ENCODE peak calls at places on chromosomes 7 and 10, in five cellular contexts. One of them, this sample, is unnamed.

GRCh38 chr10:77896058-77896457 is 30.5 kb downstream of the DLG5 start:
- DNase-seq in left ventricle myocardium inferior: no peak
- DNase-seq in progenitor cell of endocrine pancreas: no peak
- DNase-seq in HCT116: no peak
- DNase-seq in BJ: no peak
- DNase-seq in this sample: no peak

GRCh38 chr10:10992961-10993714 is 24.5 kb upstream of the CELF2 start:
- DNase-seq in BJ: no peak
- DNase-seq in left ventricle myocardium inferior: no peak
- DNase-seq in progenitor cell of endocrine pancreas: no peak
- DNase-seq in HCT116: no peak
- DNase-seq in this sample: no peak

GRCh38 chr10:29486466-29486865 is 148.3 kb downstream of the SVIL start:
- DNase-seq in left ventricle myocardium inferior: no peak
- DNase-seq in HCT116: no peak
- DNase-seq in progenitor cell of endocrine pancreas: no peak
- DNase-seq in BJ: no peak
- DNase-seq in this sample: no peak

GRCh38 chr7:122136639-122137253 is 7.3 kb downstream of the AASS start:
- DNase-seq in progenitor cell of endocrine pancreas: no peak
- DNase-seq in HCT116: no peak
- DNase-seq in left ventricle myocardium inferior: no peak
- DNase-seq in BJ: no peak
- DNase-seq in this sample: no peak

GRCh38 chr10:88473989-88474883 is 108.9 kb downstream of the RNLS start:
- DNase-seq in left ventricle myocardium inferior: no peak
- DNase-seq in BJ: no peak
- DNase-seq in progenitor cell of endocrine pancreas: no peak
- DNase-seq in HCT116: peak; percentile 33
- DNase-seq in this sample: no peak

GRCh38 chr10:68795886-68796532 is 31.3 kb upstream of the STOX1 start:
- DNase-seq in left ventricle myocardium inferior: no peak
- DNase-seq in BJ: no peak
- DNase-seq in progenitor cell of endocrine pancreas: no peak
- DNase-seq in HCT116: no peak
- DNase-seq in this sample: no peak

GRCh38 chr7:117781707-117782106 is 91.5 kb downstream of the CTTNBP2 start:
- DNase-seq in left ventricle myocardium inferior: no peak
- DNase-seq in BJ: no peak
- DNase-seq in HCT116: no peak
- DNase-seq in progenitor cell of endocrine pancreas: no peak
- DNase-seq in this sample: no peak

GRCh38 chr10:34656676-34657075 is 158.4 kb downstream of the PARD3 start:
- DNase-seq in BJ: no peak
- DNase-seq in progenitor cell of endocrine pancreas: no peak
- DNase-seq in left ventricle myocardium inferior: no peak
- DNase-seq in HCT116: no peak
- DNase-seq in this sample: no peak

GRCh38 chr7:34191766-34192550 is 286.6 kb downstream of the BMPER start:
- DNase-seq in progenitor cell of endocrine pancreas: no peak
- DNase-seq in BJ: no peak
- DNase-seq in left ventricle myocardium inferior: no peak
- DNase-seq in HCT116: no peak
- DNase-seq in this sample: no peak

GRCh38 chr10:33116293-33116697 is 158.3 kb upstream of the ITGB1 start:
- DNase-seq in BJ: no peak
- DNase-seq in left ventricle myocardium inferior: no peak
- DNase-seq in HCT116: peak; percentile 41
- DNase-seq in progenitor cell of endocrine pancreas: no peak
- DNase-seq in this sample: peak; percentile 66

GRCh38 chr7:22632674-22633073 is 94.3 kb upstream of the IL6 start:
- DNase-seq in HCT116: no peak
- DNase-seq in progenitor cell of endocrine pancreas: no peak
- DNase-seq in left ventricle myocardium inferior: no peak
- DNase-seq in BJ: no peak
- DNase-seq in this sample: no peak

GRCh38 chr7:78020131-78020873 is 221.7 kb downstream of the PHTF2 start:
- DNase-seq in HCT116: peak; percentile 45
- DNase-seq in left ventricle myocardium inferior: no peak
- DNase-seq in BJ: peak; percentile 41
- DNase-seq in progenitor cell of endocrine pancreas: no peak
- DNase-seq in this sample: peak; percentile 26

GRCh38 chr10:72525689-72526088 is 100.2 kb downstream of the MICU1 start:
- DNase-seq in progenitor cell of endocrine pancreas: no peak
- DNase-seq in HCT116: no peak
- DNase-seq in left ventricle myocardium inferior: no peak
- DNase-seq in BJ: no peak
- DNase-seq in this sample: no peak

GRCh38 chr10:43355749-43356371 is 15.6 kb upstream of the FXYD4 start:
- DNase-seq in left ventricle myocardium inferior: no peak
- DNase-seq in BJ: no peak
- DNase-seq in HCT116: peak; percentile 83
- DNase-seq in progenitor cell of endocrine pancreas: no peak
- DNase-seq in this sample: no peak

GRCh38 chr10:33965795-33966581 is 631.5 kb upstream of the NRP1 start:
- DNase-seq in BJ: no peak
- DNase-seq in left ventricle myocardium inferior: no peak
- DNase-seq in progenitor cell of endocrine pancreas: no peak
- DNase-seq in HCT116: no peak
- DNase-seq in this sample: no peak

GRCh38 chr10:62109532-62110293 is 158.9 kb downstream of the RTKN2 start:
- DNase-seq in BJ: no peak
- DNase-seq in HCT116: no peak
- DNase-seq in progenitor cell of endocrine pancreas: no peak
- DNase-seq in left ventricle myocardium inferior: no peak
- DNase-seq in this sample: no peak

GRCh38 chr10:15719062-15719898 is 442 bp downstream of the ITGA8 start:
- DNase-seq in left ventricle myocardium inferior: no peak
- DNase-seq in BJ: no peak
- DNase-seq in progenitor cell of endocrine pancreas: peak; percentile 34
- DNase-seq in HCT116: no peak
- DNase-seq in this sample: peak; percentile 48

GRCh38 chr7:111026301-111026700 is 64.6 kb upstream of the LRRN3 start:
- DNase-seq in BJ: no peak
- DNase-seq in left ventricle myocardium inferior: no peak
- DNase-seq in progenitor cell of endocrine pancreas: no peak
- DNase-seq in HCT116: no peak
- DNase-seq in this sample: no peak

GRCh38 chr7:21099432-21099831 is 312.7 kb upstream of the SP8 start:
- DNase-seq in HCT116: no peak
- DNase-seq in BJ: no peak
- DNase-seq in progenitor cell of endocrine pancreas: no peak
- DNase-seq in left ventricle myocardium inferior: no peak
- DNase-seq in this sample: no peak

GRCh38 chr7:37429435-37429791 is 19.3 kb downstream of the ELMO1 start:
- DNase-seq in HCT116: no peak
- DNase-seq in progenitor cell of endocrine pancreas: no peak
- DNase-seq in BJ: no peak
- DNase-seq in left ventricle myocardium inferior: no peak
- DNase-seq in this sample: no peak

GRCh38 chr7:73586911-73587310 is 8.5 kb upstream of the TBL2 start:
- DNase-seq in BJ: no peak
- DNase-seq in HCT116: no peak
- DNase-seq in left ventricle myocardium inferior: peak; percentile 8
- DNase-seq in progenitor cell of endocrine pancreas: no peak
- DNase-seq in this sample: no peak

GRCh38 chr7:17663056-17663675 is 277.1 kb downstream of the SNX13 start:
- DNase-seq in left ventricle myocardium inferior: no peak
- DNase-seq in progenitor cell of endocrine pancreas: no peak
- DNase-seq in HCT116: no peak
- DNase-seq in BJ: peak; percentile 75
- DNase-seq in this sample: no peak

GRCh38 chr7:98123073-98123696 is 16.5 kb downstream of the LMTK2 start:
- DNase-seq in BJ: no peak
- DNase-seq in progenitor cell of endocrine pancreas: no peak
- DNase-seq in left ventricle myocardium inferior: no peak
- DNase-seq in HCT116: no peak
- DNase-seq in this sample: no peak

GRCh38 chr10:63093227-63093626 is 39.9 kb upstream of the NRBF2 start:
- DNase-seq in HCT116: no peak
- DNase-seq in BJ: no peak
- DNase-seq in progenitor cell of endocrine pancreas: no peak
- DNase-seq in left ventricle myocardium inferior: no peak
- DNase-seq in this sample: no peak

GRCh38 chr10:33126118-33126517 is 168.1 kb upstream of the ITGB1 start:
- DNase-seq in HCT116: no peak
- DNase-seq in progenitor cell of endocrine pancreas: no peak
- DNase-seq in BJ: no peak
- DNase-seq in left ventricle myocardium inferior: no peak
- DNase-seq in this sample: no peak

GRCh38 chr7:30285067-30285530 is 702 bp downstream of the ZNRF2 start:
- DNase-seq in HCT116: no peak
- DNase-seq in progenitor cell of endocrine pancreas: peak; percentile 30
- DNase-seq in left ventricle myocardium inferior: peak; percentile 40
- DNase-seq in BJ: no peak
- DNase-seq in this sample: peak; percentile 47

GRCh38 chr10:126500866-126501265 is 112.6 kb upstream of the ADAM12 start:
- DNase-seq in left ventricle myocardium inferior: no peak
- DNase-seq in HCT116: no peak
- DNase-seq in BJ: peak; percentile 45
- DNase-seq in progenitor cell of endocrine pancreas: no peak
- DNase-seq in this sample: no peak

GRCh38 chr7:72405871-72406270 is 6.3 kb downstream of the CALN1 start:
- DNase-seq in progenitor cell of endocrine pancreas: no peak
- DNase-seq in BJ: no peak
- DNase-seq in left ventricle myocardium inferior: no peak
- DNase-seq in HCT116: no peak
- DNase-seq in this sample: no peak

GRCh38 chr10:98041352-98042043 is 11.1 kb upstream of the CRTAC1 start:
- DNase-seq in progenitor cell of endocrine pancreas: peak; percentile 63
- DNase-seq in HCT116: peak; percentile 61
- DNase-seq in left ventricle myocardium inferior: peak; percentile 44
- DNase-seq in BJ: no peak
- DNase-seq in this sample: peak; percentile 82

GRCh38 chr7:44382459-44383300 is 57.3 kb upstream of the CAMK2B start:
- DNase-seq in progenitor cell of endocrine pancreas: no peak
- DNase-seq in HCT116: no peak
- DNase-seq in BJ: no peak
- DNase-seq in left ventricle myocardium inferior: no peak
- DNase-seq in this sample: no peak

GRCh38 chr10:131905603-131906268 is 4.9 kb downstream of the PPP2R2D start:
- DNase-seq in left ventricle myocardium inferior: no peak
- DNase-seq in HCT116: no peak
- DNase-seq in BJ: no peak
- DNase-seq in progenitor cell of endocrine pancreas: no peak
- DNase-seq in this sample: no peak
- TF ChIP-seq CTCF in left ventricle myocardium inferior: no peak
- TF ChIP-seq CTCF in HCT116: no peak
- TF ChIP-seq CTCF in BJ: no peak
- TF ChIP-seq CTCF in progenitor cell of endocrine pancreas: no peak
- TF ChIP-seq CTCF in this sample: no peak

GRCh38 chr10:60141916-60142559 is 235.7 kb upstream of the CCDC6 start:
- DNase-seq in progenitor cell of endocrine pancreas: no peak
- DNase-seq in BJ: no peak
- DNase-seq in HCT116: no peak
- DNase-seq in left ventricle myocardium inferior: no peak
- DNase-seq in this sample: no peak
- TF ChIP-seq CTCF in progenitor cell of endocrine pancreas: no peak
- TF ChIP-seq CTCF in BJ: no peak
- TF ChIP-seq CTCF in HCT116: no peak
- TF ChIP-seq CTCF in left ventricle myocardium inferior: no peak
- TF ChIP-seq CTCF in this sample: no peak

DNA sequence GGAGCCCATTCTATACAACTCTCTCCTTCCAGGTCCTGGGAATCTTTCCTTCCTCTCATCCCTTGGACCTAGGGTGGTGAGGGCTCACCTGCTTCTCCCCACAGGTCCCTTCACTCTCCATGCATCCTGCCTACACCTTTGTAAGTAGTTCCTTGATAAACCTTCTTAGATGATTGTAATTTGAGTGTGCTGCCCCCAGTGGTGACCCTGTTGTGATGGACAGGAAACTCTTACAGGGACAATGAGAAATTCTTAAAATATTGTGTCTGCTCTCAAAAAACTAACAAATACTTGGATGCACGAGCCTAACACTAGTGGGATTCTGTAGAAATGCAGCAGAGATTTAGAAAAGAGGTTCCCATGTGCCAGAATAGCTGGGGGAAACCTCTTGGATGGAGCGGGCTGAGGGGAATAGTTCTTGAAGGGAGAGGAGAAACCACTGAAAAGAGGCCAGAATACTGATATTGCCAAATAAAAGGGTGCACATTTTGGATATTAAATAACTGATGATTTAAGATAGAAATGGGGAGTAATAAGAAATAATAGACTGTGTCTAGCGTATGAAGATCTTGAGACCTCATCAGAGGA is 6.7 kb upstream of the PAXIP1 start:
- DNase-seq in left ventricle myocardium inferior: no peak
- DNase-seq in progenitor cell of endocrine pancreas: no peak
- DNase-seq in HCT116: peak; percentile 27
- DNase-seq in BJ: no peak
- DNase-seq in this sample: no peak
- TF ChIP-seq CTCF in left ventricle myocardium inferior: peak; percentile 27
- TF ChIP-seq CTCF in progenitor cell of endocrine pancreas: peak; percentile 56
- TF ChIP-seq CTCF in HCT116: peak; percentile 32
- TF ChIP-seq CTCF in BJ: peak; percentile 38
- TF ChIP-seq CTCF in this sample: peak; percentile 66

GRCh38 chr10:509361-510102 is 179.9 kb downstream of the DIP2C start:
- DNase-seq in progenitor cell of endocrine pancreas: no peak
- DNase-seq in left ventricle myocardium inferior: no peak
- DNase-seq in HCT116: no peak
- DNase-seq in BJ: no peak
- DNase-seq in this sample: no peak

GRCh38 chr10:511849-512191 is 177.6 kb downstream of the DIP2C start:
- DNase-seq in BJ: no peak
- DNase-seq in left ventricle myocardium inferior: no peak
- DNase-seq in HCT116: no peak
- DNase-seq in progenitor cell of endocrine pancreas: no peak
- DNase-seq in this sample: no peak

GRCh38 chr10:510415-510881 is 179.0 kb downstream of the DIP2C start:
- DNase-seq in left ventricle myocardium inferior: peak; percentile 42
- DNase-seq in progenitor cell of endocrine pancreas: no peak
- DNase-seq in BJ: no peak
- DNase-seq in HCT116: no peak
- DNase-seq in this sample: no peak

GRCh38 chr10:513393-513792 is 176.1 kb downstream of the DIP2C start:
- DNase-seq in HCT116: no peak
- DNase-seq in progenitor cell of endocrine pancreas: no peak
- DNase-seq in left ventricle myocardium inferior: no peak
- DNase-seq in BJ: no peak
- DNase-seq in this sample: no peak

DNA sequence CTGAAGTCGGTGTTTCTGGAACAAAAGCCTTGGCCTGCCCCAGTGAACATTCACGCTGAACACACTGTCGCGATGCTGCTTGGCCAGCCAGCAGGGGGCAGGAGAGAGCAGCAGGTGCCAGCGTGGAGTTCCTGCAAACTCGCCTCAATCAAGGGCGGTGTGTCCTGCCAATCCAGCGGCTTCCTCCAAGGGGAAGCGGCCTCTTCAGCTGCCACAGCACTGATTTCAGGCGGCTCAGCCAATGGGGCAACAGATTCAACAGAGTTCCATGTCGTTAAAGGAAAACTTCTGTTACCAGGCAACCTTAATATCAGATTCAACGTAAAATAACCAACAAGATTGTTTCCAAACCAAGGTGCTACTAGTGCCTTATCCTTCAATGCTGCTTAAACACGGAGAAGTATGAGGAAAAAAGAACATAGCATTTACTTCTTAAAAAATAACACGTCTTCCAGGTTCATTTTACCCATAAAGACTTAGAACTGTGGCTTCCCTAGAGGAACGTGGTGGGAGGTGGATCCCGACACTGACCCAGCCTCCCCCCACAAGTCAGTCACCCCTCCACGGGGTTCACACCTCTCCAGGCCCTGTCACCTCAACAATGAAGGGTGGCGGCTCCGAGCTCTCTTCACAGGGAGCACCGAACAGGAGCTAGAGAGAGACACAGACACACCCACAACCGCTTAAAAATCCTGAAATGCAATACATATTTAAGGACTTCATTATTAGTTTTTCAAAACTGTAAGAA is 178.2 kb downstream of the DIP2C start:
- DNase-seq in left ventricle myocardium inferior: peak; percentile 90
- DNase-seq in progenitor cell of endocrine pancreas: peak; percentile 93
- DNase-seq in HCT116: peak; percentile 83
- DNase-seq in BJ: peak; percentile 22
- DNase-seq in this sample: peak; percentile 98
- TF ChIP-seq CTCF in left ventricle myocardium inferior: peak; percentile 99
- TF ChIP-seq CTCF in progenitor cell of endocrine pancreas: peak; percentile 98
- TF ChIP-seq CTCF in HCT116: peak; percentile 78
- TF ChIP-seq CTCF in BJ: peak; percentile 96
- TF ChIP-seq CTCF in this sample: peak; percentile 98